ENCODE peak calls at places on chromosomes 4 and X, in ten cellular contexts. One of them, this sample, is unnamed.

GRCh38 chr4:86092684-86093083 is 267.2 kb downstream of the MAPK10 start:
- DNase-seq in foreskin fibroblast: peak
- DNase-seq in GM04504: peak
- DNase-seq in aorta: no peak
- DNase-seq in H54: no peak
- DNase-seq in amniotic stem cell: peak
- DNase-seq in IMR-90: peak
- DNase-seq in GM04503: peak
- DNase-seq in activated naive CD4-positive, alpha-beta T cell treated with anti-CD3 and anti-CD28 coated beads for 36 hours: no peak
- DNase-seq in NAMALWA: no peak
- DNase-seq in this sample: no peak

GRCh38 chr4:17702666-17703065 is 78.8 kb downstream of the FAM184B start:
- DNase-seq in foreskin fibroblast: no peak
- DNase-seq in GM04504: no peak
- DNase-seq in aorta: no peak
- DNase-seq in H54: no peak
- DNase-seq in amniotic stem cell: no peak
- DNase-seq in IMR-90: no peak
- DNase-seq in GM04503: no peak
- DNase-seq in activated naive CD4-positive, alpha-beta T cell treated with anti-CD3 and anti-CD28 coated beads for 36 hours: no peak
- DNase-seq in NAMALWA: no peak
- DNase-seq in this sample: no peak

GRCh38 chr4:56187601-56188177 is 199.6 kb downstream of the AASDH start:
- DNase-seq in foreskin fibroblast: no peak
- DNase-seq in GM04504: no peak
- DNase-seq in aorta: no peak
- DNase-seq in H54: no peak
- DNase-seq in amniotic stem cell: no peak
- DNase-seq in IMR-90: no peak
- DNase-seq in GM04503: no peak
- DNase-seq in activated naive CD4-positive, alpha-beta T cell treated with anti-CD3 and anti-CD28 coated beads for 36 hours: no peak
- DNase-seq in NAMALWA: no peak
- DNase-seq in this sample: no peak

GRCh38 chr4:29052266-29052665 is 1667.9 kb upstream of the PCDH7 start:
- DNase-seq in foreskin fibroblast: no peak
- DNase-seq in GM04504: no peak
- DNase-seq in aorta: no peak
- DNase-seq in H54: no peak
- DNase-seq in amniotic stem cell: no peak
- DNase-seq in IMR-90: no peak
- DNase-seq in GM04503: no peak
- DNase-seq in activated naive CD4-positive, alpha-beta T cell treated with anti-CD3 and anti-CD28 coated beads for 36 hours: no peak
- DNase-seq in NAMALWA: no peak
- DNase-seq in this sample: no peak

GRCh38 chrX:18422325-18422724 is 3.1 kb upstream of the CDKL5 start:
- DNase-seq in foreskin fibroblast: peak
- DNase-seq in GM04504: peak
- DNase-seq in aorta: no peak
- DNase-seq in H54: no peak
- DNase-seq in amniotic stem cell: peak
- DNase-seq in IMR-90: peak
- DNase-seq in GM04503: peak
- DNase-seq in activated naive CD4-positive, alpha-beta T cell treated with anti-CD3 and anti-CD28 coated beads for 36 hours: no peak
- DNase-seq in NAMALWA: no peak
- DNase-seq in this sample: no peak

GRCh38 chr4:60944070-60944469 is 256.1 kb upstream of the ADGRL3 start:
- DNase-seq in foreskin fibroblast: no peak
- DNase-seq in GM04504: no peak
- DNase-seq in aorta: no peak
- DNase-seq in H54: no peak
- DNase-seq in amniotic stem cell: no peak
- DNase-seq in IMR-90: no peak
- DNase-seq in GM04503: no peak
- DNase-seq in activated naive CD4-positive, alpha-beta T cell treated with anti-CD3 and anti-CD28 coated beads for 36 hours: no peak
- DNase-seq in NAMALWA: no peak
- DNase-seq in this sample: no peak

GRCh38 chrX:2819345-2820130 is 9.2 kb upstream of the GYG2 start:
- DNase-seq in foreskin fibroblast: no peak
- DNase-seq in GM04504: no peak
- DNase-seq in aorta: no peak
- DNase-seq in H54: no peak
- DNase-seq in amniotic stem cell: no peak
- DNase-seq in IMR-90: peak
- DNase-seq in GM04503: no peak
- DNase-seq in activated naive CD4-positive, alpha-beta T cell treated with anti-CD3 and anti-CD28 coated beads for 36 hours: no peak
- DNase-seq in NAMALWA: peak
- DNase-seq in this sample: no peak

GRCh38 chr4:184237612-184238011 is 19.9 kb upstream of the ENPP6 start:
- DNase-seq in foreskin fibroblast: no peak
- DNase-seq in GM04504: no peak
- DNase-seq in aorta: no peak
- DNase-seq in H54: no peak
- DNase-seq in amniotic stem cell: no peak
- DNase-seq in IMR-90: no peak
- DNase-seq in GM04503: no peak
- DNase-seq in activated naive CD4-positive, alpha-beta T cell treated with anti-CD3 and anti-CD28 coated beads for 36 hours: peak
- DNase-seq in NAMALWA: no peak
- DNase-seq in this sample: no peak

GRCh38 chr4:1351854-1352633 is 5.0 kb downstream of the UVSSA start:
- DNase-seq in foreskin fibroblast: peak
- DNase-seq in GM04504: no peak
- DNase-seq in aorta: peak
- DNase-seq in H54: peak
- DNase-seq in amniotic stem cell: peak
- DNase-seq in IMR-90: peak
- DNase-seq in GM04503: no peak
- DNase-seq in activated naive CD4-positive, alpha-beta T cell treated with anti-CD3 and anti-CD28 coated beads for 36 hours: peak
- DNase-seq in NAMALWA: peak
- DNase-seq in this sample: peak

GRCh38 chr4:101475246-101475645 is 127.9 kb upstream of the PPP3CA start:
- DNase-seq in foreskin fibroblast: no peak
- DNase-seq in GM04504: no peak
- DNase-seq in aorta: no peak
- DNase-seq in H54: no peak
- DNase-seq in amniotic stem cell: no peak
- DNase-seq in IMR-90: no peak
- DNase-seq in GM04503: no peak
- DNase-seq in activated naive CD4-positive, alpha-beta T cell treated with anti-CD3 and anti-CD28 coated beads for 36 hours: no peak
- DNase-seq in NAMALWA: no peak
- DNase-seq in this sample: no peak

GRCh38 chrX:37905436-37906147 is 58.2 kb upstream of the DYNLT3 start:
- DNase-seq in foreskin fibroblast: no peak
- DNase-seq in GM04504: no peak
- DNase-seq in aorta: peak
- DNase-seq in H54: peak
- DNase-seq in amniotic stem cell: no peak
- DNase-seq in IMR-90: peak
- DNase-seq in GM04503: no peak
- DNase-seq in activated naive CD4-positive, alpha-beta T cell treated with anti-CD3 and anti-CD28 coated beads for 36 hours: peak
- DNase-seq in NAMALWA: peak
- DNase-seq in this sample: peak

GRCh38 chr4:46462746-46463145 is 72.8 kb upstream of the GABRA2 start:
- DNase-seq in foreskin fibroblast: no peak
- DNase-seq in GM04504: no peak
- DNase-seq in aorta: no peak
- DNase-seq in H54: no peak
- DNase-seq in amniotic stem cell: no peak
- DNase-seq in IMR-90: no peak
- DNase-seq in GM04503: no peak
- DNase-seq in activated naive CD4-positive, alpha-beta T cell treated with anti-CD3 and anti-CD28 coated beads for 36 hours: no peak
- DNase-seq in NAMALWA: no peak
- DNase-seq in this sample: no peak

GRCh38 chrX:2710041-2710471 is 19.0 kb downstream of the CD99 start:
- DNase-seq in foreskin fibroblast: peak
- DNase-seq in GM04504: peak
- DNase-seq in aorta: no peak
- DNase-seq in H54: no peak
- DNase-seq in amniotic stem cell: no peak
- DNase-seq in IMR-90: peak
- DNase-seq in GM04503: peak
- DNase-seq in activated naive CD4-positive, alpha-beta T cell treated with anti-CD3 and anti-CD28 coated beads for 36 hours: peak
- DNase-seq in NAMALWA: no peak
- DNase-seq in this sample: no peak

GRCh38 chrX:2457289-2458133 is 43.3 kb downstream of the DHRSX start:
- DNase-seq in foreskin fibroblast: no peak
- DNase-seq in GM04504: no peak
- DNase-seq in aorta: no peak
- DNase-seq in H54: no peak
- DNase-seq in amniotic stem cell: no peak
- DNase-seq in IMR-90: no peak
- DNase-seq in GM04503: no peak
- DNase-seq in activated naive CD4-positive, alpha-beta T cell treated with anti-CD3 and anti-CD28 coated beads for 36 hours: no peak
- DNase-seq in NAMALWA: no peak
- DNase-seq in this sample: no peak

GRCh38 chrX:153469811-153470410 is 465 bp downstream of the HAUS7 start:
- DNase-seq in foreskin fibroblast: no peak
- DNase-seq in GM04504: no peak
- DNase-seq in aorta: no peak
- DNase-seq in H54: peak
- DNase-seq in amniotic stem cell: no peak
- DNase-seq in IMR-90: peak
- DNase-seq in GM04503: no peak
- DNase-seq in activated naive CD4-positive, alpha-beta T cell treated with anti-CD3 and anti-CD28 coated beads for 36 hours: peak
- DNase-seq in NAMALWA: peak
- DNase-seq in this sample: peak

GRCh38 chr4:3736806-3737205 is 29.4 kb upstream of the ADRA2C start:
- DNase-seq in foreskin fibroblast: no peak
- DNase-seq in GM04504: no peak
- DNase-seq in aorta: no peak
- DNase-seq in H54: no peak
- DNase-seq in amniotic stem cell: no peak
- DNase-seq in IMR-90: no peak
- DNase-seq in GM04503: no peak
- DNase-seq in activated naive CD4-positive, alpha-beta T cell treated with anti-CD3 and anti-CD28 coated beads for 36 hours: no peak
- DNase-seq in NAMALWA: no peak
- DNase-seq in this sample: no peak

GRCh38 chrX:40628506-40628905 is 5.3 kb downstream of the MPC1L start:
- DNase-seq in foreskin fibroblast: no peak
- DNase-seq in GM04504: no peak
- DNase-seq in aorta: no peak
- DNase-seq in H54: no peak
- DNase-seq in amniotic stem cell: no peak
- DNase-seq in IMR-90: no peak
- DNase-seq in GM04503: no peak
- DNase-seq in activated naive CD4-positive, alpha-beta T cell treated with anti-CD3 and anti-CD28 coated beads for 36 hours: no peak
- DNase-seq in NAMALWA: no peak
- DNase-seq in this sample: no peak

GRCh38 chr4:164481306-164482091 is 272.4 kb upstream of the SMIM31 start:
- DNase-seq in foreskin fibroblast: no peak
- DNase-seq in GM04504: no peak
- DNase-seq in aorta: no peak
- DNase-seq in H54: no peak
- DNase-seq in amniotic stem cell: no peak
- DNase-seq in IMR-90: no peak
- DNase-seq in GM04503: no peak
- DNase-seq in activated naive CD4-positive, alpha-beta T cell treated with anti-CD3 and anti-CD28 coated beads for 36 hours: no peak
- DNase-seq in NAMALWA: no peak
- DNase-seq in this sample: no peak

GRCh38 chrX:133191739-133192039 is 26.5 kb downstream of the TFDP3 start:
- DNase-seq in foreskin fibroblast: no peak
- DNase-seq in GM04504: no peak
- DNase-seq in aorta: no peak
- DNase-seq in H54: no peak
- DNase-seq in amniotic stem cell: no peak
- DNase-seq in IMR-90: no peak
- DNase-seq in GM04503: no peak
- DNase-seq in activated naive CD4-positive, alpha-beta T cell treated with anti-CD3 and anti-CD28 coated beads for 36 hours: no peak
- DNase-seq in NAMALWA: no peak
- DNase-seq in this sample: no peak

GRCh38 chr4:1763550-1764080 is 29.5 kb upstream of the FGFR3 start:
- DNase-seq in foreskin fibroblast: peak
- DNase-seq in GM04504: peak
- DNase-seq in aorta: no peak
- DNase-seq in H54: no peak
- DNase-seq in amniotic stem cell: no peak
- DNase-seq in IMR-90: peak
- DNase-seq in GM04503: no peak
- DNase-seq in activated naive CD4-positive, alpha-beta T cell treated with anti-CD3 and anti-CD28 coated beads for 36 hours: no peak
- DNase-seq in NAMALWA: no peak
- DNase-seq in this sample: no peak

GRCh38 chr4:20840648-20841190 is 140.5 kb downstream of the PACRGL start:
- DNase-seq in foreskin fibroblast: peak
- DNase-seq in GM04504: no peak
- DNase-seq in aorta: no peak
- DNase-seq in H54: no peak
- DNase-seq in amniotic stem cell: no peak
- DNase-seq in IMR-90: no peak
- DNase-seq in GM04503: no peak
- DNase-seq in activated naive CD4-positive, alpha-beta T cell treated with anti-CD3 and anti-CD28 coated beads for 36 hours: no peak
- DNase-seq in NAMALWA: no peak
- DNase-seq in this sample: no peak

This sample was measured in neural crest cell.